ENCODE peak calls at places on chromosome 2, in four cellular contexts. J is CD4-positive, alpha-beta T cell; C is AG09309; H is cardiac fibroblast. O is an unnamed sample.

GRCh38 chr2:21610304-21610703 is 486.5 kb downstream of the TDRD15 start:
- DNase-seq in H (no peak), J (no peak), C (no peak), O (no peak)

GRCh38 chr2:70887550-70888229 is 48.0 kb upstream of the ATP6V1B1 start:
- DNase-seq in C (no peak), J (no peak), H (no peak), O (no peak)

GRCh38 chr2:199933466-199933865 is 21.8 kb downstream of the TYW5 start:
- DNase-seq in C (no peak), J (no peak), H (no peak), O (peak; percentile 21)

GRCh38 chr2:157830696-157831570 is 45.2 kb downstream of the ACVR1 start:
- DNase-seq in J (no peak), H (peak; percentile 93), C (peak; percentile 73), O (peak; percentile 91)

GRCh38 chr2:191298306-191298705 is 53.1 kb downstream of the MYO1B start:
- DNase-seq in H (no peak), C (no peak), J (no peak), O (peak; percentile 67)

GRCh38 chr2:71814885-71815284 is 332.8 kb downstream of the CYP26B1 start:
- DNase-seq in H (no peak), C (no peak), J (no peak), O (no peak)

GRCh38 chr2:46945671-46946070 is 30.1 kb upstream of the MCFD2 start:
- DNase-seq in H (no peak), C (no peak), J (no peak), O (no peak)

GRCh38 chr2:196925768-196926561 is 542 bp downstream of the PGAP1 start:
- DNase-seq in C (no peak), H (peak; percentile 44), J (no peak), O (peak; percentile 3)

GRCh38 chr2:128513416-128514283 is 195.0 kb upstream of the HS6ST1 start:
- DNase-seq in H (no peak), C (no peak), J (no peak), O (no peak)

GRCh38 chr2:27884546-27884945 is 5.6 kb downstream of the RBKS start:
- DNase-seq in H (no peak), J (no peak), C (no peak), O (no peak)

GRCh38 chr2:65017335-65017734 is 28.1 kb downstream of the SLC1A4 start:
- DNase-seq in J (no peak), C (no peak), H (no peak), O (no peak)

GRCh38 chr2:216591480-216591879 is 41.7 kb upstream of the IGFBP2 start:
- DNase-seq in H (no peak), C (no peak), J (no peak), O (no peak)

GRCh38 chr2:164595031-164595430 is 26.3 kb downstream of the GRB14 start:
- DNase-seq in C (no peak), H (no peak), J (no peak), O (no peak)

GRCh38 chr2:196086517-196087368 is 18.1 kb upstream of the DNAH7 start:
- DNase-seq in J (no peak), H (no peak), C (no peak), O (no peak)

GRCh38 chr2:189580267-189580661 is 322 bp downstream of the SLC40A1 start:
- DNase-seq in H (no peak), C (no peak), J (peak; percentile 15), O (no peak)

GRCh38 chr2:99816908-99817307 is 325.5 kb downstream of the AFF3 start:
- DNase-seq in H (no peak), J (no peak), C (no peak), O (no peak)

GRCh38 chr2:1187189-1187588 is 226.1 kb upstream of the TPO start:
- DNase-seq in H (no peak), C (no peak), J (no peak), O (no peak)

GRCh38 chr2:1186405-1186804 is 226.9 kb upstream of the TPO start:
- DNase-seq in C (no peak), H (no peak), J (no peak), O (no peak)

DNA sequence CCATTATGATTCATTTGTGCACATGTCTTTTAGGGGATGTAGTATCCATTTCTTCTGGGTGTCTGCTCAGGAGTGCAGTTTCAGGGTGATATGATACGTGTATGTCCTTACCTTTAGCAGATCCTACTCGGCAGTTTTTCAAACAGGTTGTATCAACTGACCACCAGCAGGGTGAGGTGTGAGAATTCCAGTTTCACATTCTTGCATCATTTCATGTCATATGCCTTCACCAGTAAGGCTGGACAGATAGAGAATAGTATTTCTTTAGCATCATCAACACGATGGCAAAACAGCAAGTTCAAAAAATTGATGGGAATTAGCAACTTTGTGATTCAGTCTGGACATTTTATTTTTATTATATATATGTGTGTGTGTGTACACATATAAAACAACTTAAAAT is 230.0 kb upstream of the TPO start:
- DNase-seq in J (no peak), C (no peak), H (no peak), O (no peak)
- TF ChIP-seq CTCF in J (no peak), C (no peak), H (no peak), O (no peak)

DNA sequence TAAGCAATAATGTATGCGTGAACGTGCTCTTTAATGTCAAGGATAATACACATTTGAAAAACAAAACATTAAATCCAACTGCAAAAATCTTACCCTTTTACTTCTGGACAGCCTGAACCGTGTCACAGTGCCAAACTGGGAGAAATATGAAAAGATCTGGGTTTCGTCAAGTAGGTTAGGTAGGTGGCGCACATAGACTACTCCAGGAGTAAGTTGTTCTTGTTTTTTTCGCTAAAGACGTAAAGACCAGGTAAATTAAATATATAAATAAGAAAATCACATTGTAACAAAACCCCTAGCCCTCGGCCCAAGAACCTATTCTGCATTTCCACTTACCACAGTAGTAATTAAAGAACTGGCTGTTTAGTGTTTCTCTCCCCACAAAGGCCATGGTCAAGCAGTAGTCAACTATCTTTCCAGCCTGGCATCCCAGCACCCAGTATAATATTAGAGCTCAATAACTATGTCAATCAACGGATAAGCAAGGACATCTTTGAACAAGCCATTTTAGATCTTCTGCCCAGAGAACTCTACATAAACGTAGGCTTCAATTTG is 1.1 kb downstream of the NIFK start:
- DNase-seq in J (no peak), H (peak; percentile 36), C (no peak), O (no peak)
- TF ChIP-seq CTCF in J (peak; percentile 28), H (no peak), C (no peak), O (no peak)

GRCh38 chr2:220315098-220315785 is 687.8 kb downstream of the SLC4A3 start:
- DNase-seq in J (no peak), C (no peak), H (peak; percentile 26), O (no peak)
- TF ChIP-seq CTCF in J (no peak), C (no peak), H (no peak), O (no peak)

GRCh38 chr2:98488252-98488651 is 43.6 kb downstream of the INPP4A start:
- DNase-seq in H (no peak), C (no peak), J (no peak), O (no peak)

GRCh38 chr2:98486374-98486981 is 41.8 kb downstream of the INPP4A start:
- DNase-seq in J (no peak), H (no peak), C (no peak), O (no peak)

GRCh38 chr2:98487101-98487805 is 42.6 kb downstream of the INPP4A start:
- DNase-seq in C (no peak), H (no peak), J (no peak), O (no peak)

GRCh38 chr2:98485453-98485755 is 40.7 kb downstream of the INPP4A start:
- DNase-seq in J (no peak), C (no peak), H (no peak), O (no peak)

GRCh38 chr2:98487806-98488189 is 43.1 kb downstream of the INPP4A start:
- DNase-seq in J (peak; percentile 41), H (peak; percentile 33), C (no peak), O (no peak)
- TF ChIP-seq CTCF in J (peak; percentile 66), H (peak; percentile 57), C (peak; percentile 33), O (peak; percentile 74)

GRCh38 chr2:115880558-115880957 is 1438.1 kb downstream of the DPP10 start:
- DNase-seq in C (no peak), H (no peak), J (no peak), O (no peak)
- TF ChIP-seq CTCF in C (no peak), H (no peak), J (no peak), O (no peak)

O was measured in HFFc6.